ENCODE peak calls at places on chromosomes 12 and 14, in eight cellular contexts. One of them, this sample, is unnamed.

GRCh38 chr12:34405286-34406227 is 383.3 kb downstream of the ALG10 start:
- DNase-seq in H7: peak
- DNase-seq in Kasumi-1: no peak
- DNase-seq in NCI-H1436: no peak
- DNase-seq in heart left ventricle: peak
- DNase-seq in NCI-H1694 treated with DMSO at 0.1 percent for 48 hours: no peak
- DNase-seq in NCI-H1092 treated with DMSO at 0.1 percent for 48 hours: no peak
- DNase-seq in NCI-H82: no peak
- DNase-seq in this sample: no peak

GRCh38 chr12:93763746-93764147 is 86.6 kb downstream of the CRADD start:
- DNase-seq in H7: no peak
- DNase-seq in Kasumi-1: no peak
- DNase-seq in NCI-H1436: no peak
- DNase-seq in heart left ventricle: no peak
- DNase-seq in NCI-H1694 treated with DMSO at 0.1 percent for 48 hours: no peak
- DNase-seq in NCI-H1092 treated with DMSO at 0.1 percent for 48 hours: no peak
- DNase-seq in NCI-H82: peak
- DNase-seq in this sample: peak

GRCh38 chr12:64757778-64758177 is 1.4 kb downstream of the GNS start:
- DNase-seq in H7: no peak
- DNase-seq in Kasumi-1: no peak
- DNase-seq in NCI-H1436: no peak
- DNase-seq in heart left ventricle: no peak
- DNase-seq in NCI-H1694 treated with DMSO at 0.1 percent for 48 hours: no peak
- DNase-seq in NCI-H1092 treated with DMSO at 0.1 percent for 48 hours: no peak
- DNase-seq in NCI-H82: no peak
- DNase-seq in this sample: no peak

GRCh38 chr14:76882646-76883045 is 56.4 kb downstream of the LRRC74A start:
- DNase-seq in H7: no peak
- DNase-seq in Kasumi-1: no peak
- DNase-seq in NCI-H1436: no peak
- DNase-seq in heart left ventricle: no peak
- DNase-seq in NCI-H1694 treated with DMSO at 0.1 percent for 48 hours: no peak
- DNase-seq in NCI-H1092 treated with DMSO at 0.1 percent for 48 hours: no peak
- DNase-seq in NCI-H82: no peak
- DNase-seq in this sample: peak

GRCh38 chr12:120404271-120404670 is 33.6 kb upstream of the COX6A1 start:
- DNase-seq in H7: peak
- DNase-seq in Kasumi-1: no peak
- DNase-seq in NCI-H1436: no peak
- DNase-seq in heart left ventricle: no peak
- DNase-seq in NCI-H1694 treated with DMSO at 0.1 percent for 48 hours: no peak
- DNase-seq in NCI-H1092 treated with DMSO at 0.1 percent for 48 hours: no peak
- DNase-seq in NCI-H82: peak
- DNase-seq in this sample: no peak

GRCh38 chr12:125032466-125033152 is 32.6 kb upstream of the AACS start:
- DNase-seq in H7: no peak
- DNase-seq in Kasumi-1: no peak
- DNase-seq in NCI-H1436: no peak
- DNase-seq in heart left ventricle: no peak
- DNase-seq in NCI-H1694 treated with DMSO at 0.1 percent for 48 hours: no peak
- DNase-seq in NCI-H1092 treated with DMSO at 0.1 percent for 48 hours: no peak
- DNase-seq in NCI-H82: no peak
- DNase-seq in this sample: no peak

GRCh38 chr12:72071030-72071429 is 132.4 kb downstream of the TPH2 start:
- DNase-seq in H7: no peak
- DNase-seq in Kasumi-1: no peak
- DNase-seq in NCI-H1436: no peak
- DNase-seq in heart left ventricle: no peak
- DNase-seq in NCI-H1694 treated with DMSO at 0.1 percent for 48 hours: no peak
- DNase-seq in NCI-H1092 treated with DMSO at 0.1 percent for 48 hours: no peak
- DNase-seq in NCI-H82: no peak
- DNase-seq in this sample: no peak

GRCh38 chr14:34741840-34742239 is 27.4 kb upstream of the CFL2 start:
- DNase-seq in H7: no peak
- DNase-seq in Kasumi-1: peak
- DNase-seq in NCI-H1436: no peak
- DNase-seq in heart left ventricle: no peak
- DNase-seq in NCI-H1694 treated with DMSO at 0.1 percent for 48 hours: no peak
- DNase-seq in NCI-H1092 treated with DMSO at 0.1 percent for 48 hours: no peak
- DNase-seq in NCI-H82: no peak
- DNase-seq in this sample: no peak

GRCh38 chr14:34797747-34798583 is 77.2 kb downstream of the BAZ1A start:
- DNase-seq in H7: peak
- DNase-seq in Kasumi-1: no peak
- DNase-seq in NCI-H1436: no peak
- DNase-seq in heart left ventricle: peak
- DNase-seq in NCI-H1694 treated with DMSO at 0.1 percent for 48 hours: no peak
- DNase-seq in NCI-H1092 treated with DMSO at 0.1 percent for 48 hours: no peak
- DNase-seq in NCI-H82: peak
- DNase-seq in this sample: no peak

GRCh38 chr14:86777950-86778602 is 1214.9 kb downstream of the GALC start:
- DNase-seq in H7: no peak
- DNase-seq in Kasumi-1: no peak
- DNase-seq in NCI-H1436: no peak
- DNase-seq in heart left ventricle: no peak
- DNase-seq in NCI-H1694 treated with DMSO at 0.1 percent for 48 hours: no peak
- DNase-seq in NCI-H1092 treated with DMSO at 0.1 percent for 48 hours: no peak
- DNase-seq in NCI-H82: no peak
- DNase-seq in this sample: no peak

GRCh38 chr12:87368259-87368658 is 660.9 kb downstream of the C12orf50 start:
- DNase-seq in H7: no peak
- DNase-seq in Kasumi-1: no peak
- DNase-seq in NCI-H1436: peak
- DNase-seq in heart left ventricle: no peak
- DNase-seq in NCI-H1694 treated with DMSO at 0.1 percent for 48 hours: no peak
- DNase-seq in NCI-H1092 treated with DMSO at 0.1 percent for 48 hours: peak
- DNase-seq in NCI-H82: no peak
- DNase-seq in this sample: peak

GRCh38 chr12:45914090-45914489 is 76.3 kb downstream of the SCAF11 start:
- DNase-seq in H7: peak
- DNase-seq in Kasumi-1: no peak
- DNase-seq in NCI-H1436: no peak
- DNase-seq in heart left ventricle: no peak
- DNase-seq in NCI-H1694 treated with DMSO at 0.1 percent for 48 hours: no peak
- DNase-seq in NCI-H1092 treated with DMSO at 0.1 percent for 48 hours: no peak
- DNase-seq in NCI-H82: peak
- DNase-seq in this sample: no peak

GRCh38 chr12:14558377-14559051 is 9.2 kb downstream of the PLBD1 start:
- DNase-seq in H7: no peak
- DNase-seq in Kasumi-1: peak
- DNase-seq in NCI-H1436: no peak
- DNase-seq in heart left ventricle: no peak
- DNase-seq in NCI-H1694 treated with DMSO at 0.1 percent for 48 hours: no peak
- DNase-seq in NCI-H1092 treated with DMSO at 0.1 percent for 48 hours: no peak
- DNase-seq in NCI-H82: no peak
- DNase-seq in this sample: no peak

GRCh38 chr12:113090740-113091139 is 34.2 kb downstream of the DTX1 start:
- DNase-seq in H7: no peak
- DNase-seq in Kasumi-1: no peak
- DNase-seq in NCI-H1436: no peak
- DNase-seq in heart left ventricle: no peak
- DNase-seq in NCI-H1694 treated with DMSO at 0.1 percent for 48 hours: no peak
- DNase-seq in NCI-H1092 treated with DMSO at 0.1 percent for 48 hours: no peak
- DNase-seq in NCI-H82: no peak
- DNase-seq in this sample: no peak

GRCh38 chr12:101594700-101595099 is at the start of gene MYBPC1:
- DNase-seq in H7: peak
- DNase-seq in Kasumi-1: no peak
- DNase-seq in NCI-H1436: no peak
- DNase-seq in heart left ventricle: no peak
- DNase-seq in NCI-H1694 treated with DMSO at 0.1 percent for 48 hours: no peak
- DNase-seq in NCI-H1092 treated with DMSO at 0.1 percent for 48 hours: no peak
- DNase-seq in NCI-H82: peak
- DNase-seq in this sample: no peak

This sample was measured in NCI-H446.